ENCODE peak calls at places on chromosomes 1 and 21, in four cellular contexts. K is A549, Y is H1, R is GM12878. T is an unnamed sample.

GRCh38 chr1:205172729-205173366 is 38.7 kb downstream of the DSTYK start:
- DNase-seq in K (peak; percentile 76), Y (no peak), R (no peak), T (peak; percentile 44)

GRCh38 chr1:65431111-65431705 is 10.7 kb downstream of the LEPR start:
- DNase-seq in K (no peak), Y (no peak), R (no peak), T (peak; percentile 65)

GRCh38 chr1:36125129-36125991 is at the start of gene COL8A2:
- DNase-seq in K (no peak), Y (no peak), R (no peak), T (no peak)

GRCh38 chr1:155313266-155313665 is 4.6 kb downstream of the FDPS start:
- DNase-seq in K (no peak), Y (no peak), R (no peak), T (no peak)

GRCh38 chr1:151713874-151714273 is 2.7 kb downstream of the CELF3 start:
- DNase-seq in K (no peak), Y (no peak), R (no peak), T (no peak)

GRCh38 chr1:8154621-8155052 is 128.5 kb upstream of the ERRFI1 start:
- DNase-seq in K (peak; percentile 36), Y (no peak), R (no peak), T (no peak)

GRCh38 chr1:42739753-42740700 is at the start of gene CLDN19:
- DNase-seq in K (no peak), Y (peak; percentile 73), R (no peak), T (peak; percentile 39)

GRCh38 chr1:30083800-30084464 is 639.5 kb downstream of the MATN1 start:
- DNase-seq in K (peak; percentile 38), Y (no peak), R (no peak), T (no peak)

GRCh38 chr1:182430263-182431068 is 19.5 kb upstream of the RGSL1 start:
- DNase-seq in K (no peak), Y (no peak), R (peak; percentile 50), T (peak; percentile 67)

GRCh38 chr1:57605933-57606332 is 182.1 kb upstream of the DAB1 start:
- DNase-seq in K (no peak), Y (no peak), R (no peak), T (no peak)

GRCh38 chr1:59504281-59504680 is 207.4 kb downstream of the FGGY start:
- DNase-seq in K (no peak), Y (no peak), R (no peak), T (no peak)

GRCh38 chr1:168468042-168468809 is 75.6 kb downstream of the XCL2 start:
- DNase-seq in K (no peak), Y (no peak), R (no peak), T (no peak)

GRCh38 chr1:47235280-47235679 is 3.3 kb upstream of the TAL1 start:
- DNase-seq in K (no peak), Y (no peak), R (no peak), T (no peak)

GRCh38 chr1:181153634-181153961 is 65.1 kb downstream of the IER5 start:
- DNase-seq in K (no peak), Y (no peak), R (no peak), T (no peak)

GRCh38 chr1:181151378-181152326 is 63.2 kb downstream of the IER5 start:
- DNase-seq in K (no peak), Y (no peak), R (no peak), T (peak; percentile 62)

GRCh38 chr1:181150842-181151241 is 62.3 kb downstream of the IER5 start:
- DNase-seq in K (no peak), Y (no peak), R (no peak), T (no peak)

GRCh38 chr1:181155339-181155738 is 66.8 kb downstream of the IER5 start:
- DNase-seq in K (no peak), Y (no peak), R (no peak), T (no peak)

GRCh38 chr1:181152892-181153633 is 64.6 kb downstream of the IER5 start:
- DNase-seq in K (no peak), Y (no peak), R (no peak), T (peak; percentile 99)
- TF ChIP-seq CHD2 in K (no peak), Y (no peak), R (peak; percentile 53), T (peak; percentile 19)

DNA sequence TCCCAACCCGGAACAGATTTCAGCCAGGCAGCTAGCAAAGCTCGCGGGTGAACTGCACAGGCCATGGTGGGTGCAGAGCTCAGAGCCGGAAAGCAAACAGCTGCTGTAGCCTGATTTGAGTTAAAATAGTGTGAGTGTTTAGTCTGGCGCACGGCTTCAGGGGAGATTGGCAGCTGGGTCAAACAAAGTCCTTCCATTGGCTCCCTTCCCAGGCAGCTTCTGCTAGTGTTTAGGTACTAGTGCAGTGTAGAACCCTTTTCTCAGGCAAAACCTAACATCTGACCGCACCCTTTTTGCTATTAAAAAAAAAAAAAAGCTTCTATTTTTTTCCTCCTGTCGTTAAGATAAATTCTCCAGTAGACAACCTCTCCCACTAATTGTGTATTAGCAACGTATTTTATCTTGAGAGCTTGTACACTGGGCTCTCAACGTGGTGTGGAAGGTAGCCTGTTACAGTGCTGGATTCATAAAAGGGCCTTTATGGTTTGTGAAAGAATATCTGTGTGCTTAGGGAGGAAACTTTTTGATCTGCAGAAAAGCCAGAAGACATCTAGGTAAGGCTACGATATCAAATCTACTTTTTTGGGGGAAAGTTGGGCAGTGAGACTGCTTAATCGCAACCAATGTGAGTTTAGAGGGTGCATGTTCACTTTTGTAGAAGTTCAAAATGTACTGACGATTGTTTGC is 689.5 kb downstream of the USP25 start:
- DNase-seq in K (no peak), Y (no peak), R (no peak), T (no peak)
- TF ChIP-seq CHD2 in K (no peak), Y (no peak), R (no peak), T (no peak)

DNA sequence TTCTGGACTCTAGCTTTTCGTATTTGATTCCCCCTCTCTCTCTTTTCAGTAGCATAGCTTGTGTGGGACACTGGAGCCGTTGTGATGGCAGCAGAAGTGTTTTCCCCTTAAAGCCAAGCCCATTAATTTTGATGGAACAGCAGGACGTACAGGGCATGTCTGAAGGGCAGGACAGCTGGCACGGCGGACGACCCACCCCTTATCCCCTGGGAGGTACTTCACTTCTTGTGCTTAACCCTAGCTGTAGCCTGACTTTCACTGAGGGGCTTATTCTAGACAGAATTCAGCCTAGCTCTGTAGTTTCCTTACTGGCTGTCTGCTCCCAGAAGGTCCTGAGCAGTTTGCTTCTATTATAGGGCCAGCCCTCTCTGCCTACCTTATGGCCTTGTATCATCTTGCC is 8.6 kb upstream of the PPFIA4 start:
- DNase-seq in K (no peak), Y (no peak), R (no peak), T (no peak)
- TF ChIP-seq CHD2 in K (no peak), Y (no peak), R (no peak), T (no peak)

DNA sequence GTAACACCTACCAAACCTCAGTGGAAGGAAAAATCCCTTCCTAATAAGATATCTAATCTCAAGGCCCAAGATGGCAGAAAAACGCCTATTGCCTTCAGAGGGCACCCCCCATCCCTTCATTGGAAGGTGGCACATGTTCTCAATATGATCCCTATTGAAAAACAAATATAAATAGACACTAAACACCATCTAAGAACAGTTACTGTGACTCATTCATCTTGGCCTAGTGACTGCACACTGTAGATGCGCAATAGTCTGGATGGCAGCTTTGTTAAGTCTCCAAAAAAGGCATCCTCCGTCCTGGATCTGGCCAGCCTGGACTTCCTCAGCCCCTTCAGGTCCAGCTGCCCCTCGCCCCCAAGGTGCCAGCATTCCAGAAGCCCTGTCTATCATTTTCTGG is 121.9 kb downstream of the CAPN8 start:
- DNase-seq in K (no peak), Y (no peak), R (no peak), T (no peak)
- TF ChIP-seq CHD2 in K (no peak), Y (no peak), R (no peak), T (no peak)

GRCh38 chr1:116434849-116435248 is 61.8 kb downstream of the ATP1A1 start:
- DNase-seq in K (no peak), Y (no peak), R (no peak), T (no peak)
- TF ChIP-seq CHD2 in K (no peak), Y (no peak), R (no peak), T (no peak)

DNA sequence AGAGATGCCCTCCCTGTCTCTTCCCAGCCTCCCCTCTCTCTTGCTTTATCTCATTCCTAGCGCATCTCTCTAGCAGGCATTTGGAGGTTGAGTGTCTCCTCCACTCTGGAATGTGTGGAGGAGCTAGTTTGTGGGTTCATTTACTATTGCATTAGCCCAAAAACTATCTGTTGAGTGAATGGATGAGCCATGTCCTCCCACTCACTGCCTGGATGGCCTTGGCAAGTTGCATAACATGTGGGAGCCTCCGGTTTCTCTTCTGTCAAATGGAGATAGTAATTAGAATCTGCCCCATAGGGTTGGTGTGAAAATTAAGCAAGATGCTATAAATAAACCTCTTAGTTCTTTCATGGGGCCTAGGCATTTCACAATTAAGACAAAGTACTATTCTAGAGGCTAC is 181.8 kb downstream of the KAZN start:
- DNase-seq in K (no peak), Y (no peak), R (no peak), T (peak; percentile 58)
- TF ChIP-seq CHD2 in K (no peak), Y (no peak), R (no peak), T (no peak)

DNA sequence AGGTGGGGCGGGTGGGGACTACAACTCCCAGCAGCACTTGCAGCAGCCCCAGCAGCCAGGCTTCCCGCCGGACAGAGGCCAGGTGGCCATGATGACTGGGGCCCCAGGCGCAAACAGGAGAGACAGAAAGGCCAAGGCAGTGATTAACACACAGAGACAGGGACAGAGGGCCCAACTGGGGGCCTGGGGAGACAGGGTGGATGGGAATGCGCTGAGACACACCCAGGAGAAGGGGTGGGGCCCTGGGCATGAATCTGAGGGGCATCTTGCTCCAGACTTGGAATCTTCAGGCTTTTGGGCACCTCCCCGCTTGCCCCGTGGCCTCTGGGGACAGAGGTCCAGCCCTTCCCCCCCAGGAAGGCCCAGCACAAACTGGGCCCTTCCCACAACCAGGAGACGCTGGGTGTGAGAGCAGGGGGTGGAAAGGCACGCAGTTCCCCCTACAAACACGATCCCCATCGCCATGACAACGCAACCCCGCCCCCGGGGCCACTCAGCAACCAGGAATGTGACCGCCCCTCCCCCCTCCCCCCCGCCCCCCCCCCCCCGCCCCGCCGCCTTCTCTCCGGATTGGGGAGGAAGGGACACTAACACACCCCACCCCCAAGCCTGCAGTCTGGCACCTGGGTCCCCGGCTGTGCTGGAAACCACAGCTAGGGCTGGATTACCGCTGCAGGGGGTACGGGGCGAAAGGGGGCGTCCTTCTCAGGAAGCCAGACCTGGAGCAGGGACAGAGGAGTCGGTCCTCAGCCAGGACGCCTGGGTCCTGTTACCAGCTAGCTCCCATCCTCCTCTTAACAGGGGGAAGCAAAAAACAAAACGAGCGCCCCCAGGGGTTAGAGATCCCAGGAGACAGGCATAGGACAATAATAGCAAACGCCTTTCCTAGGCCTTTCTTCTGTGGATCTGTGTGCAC is 4.5 kb downstream of the HDGF start:
- DNase-seq in K (peak; percentile 90), Y (no peak), R (no peak), T (peak; percentile 90)
- TF ChIP-seq CHD2 in K (no peak), Y (peak; percentile 47), R (peak; percentile 19), T (peak; percentile 29)